ENCODE peak calls at places on chromosome 14, in four cellular contexts. One of them, this sample, is unnamed. For H3K9me3 and H3K4me1, the result is how much of the 10 kb centered on the place peaks cover.

GRCh38 chr14:57737598-57737997 is 128.3 kb downstream of the SLC35F4 start:
- DNase-seq in pancreas: no peak
- DNase-seq in thoracic aorta: no peak
- DNase-seq in esophagus squamous epithelium: no peak
- DNase-seq in this sample: no peak

GRCh38 chr14:102603293-102603907 is 11.0 kb downstream of the RCOR1 start:
- DNase-seq in pancreas: no peak
- DNase-seq in thoracic aorta: no peak
- DNase-seq in esophagus squamous epithelium: no peak
- DNase-seq in this sample: no peak

GRCh38 chr14:45610303-45610702 is 357.3 kb upstream of the MIS18BP1 start:
- DNase-seq in pancreas: no peak
- DNase-seq in thoracic aorta: no peak
- DNase-seq in esophagus squamous epithelium: no peak
- DNase-seq in this sample: no peak

GRCh38 chr14:70698288-70698687 is 56.6 kb downstream of the TTC9 start:
- DNase-seq in pancreas: no peak
- DNase-seq in thoracic aorta: no peak
- DNase-seq in esophagus squamous epithelium: no peak
- DNase-seq in this sample: no peak

GRCh38 chr14:56400426-56400825 is 179.2 kb upstream of the TMEM260 start:
- DNase-seq in pancreas: no peak
- DNase-seq in thoracic aorta: no peak
- DNase-seq in esophagus squamous epithelium: no peak
- DNase-seq in this sample: no peak

GRCh38 chr14:78764240-78764639 is 594.1 kb downstream of the NRXN3 start:
- DNase-seq in pancreas: no peak
- DNase-seq in thoracic aorta: no peak
- DNase-seq in esophagus squamous epithelium: no peak
- DNase-seq in this sample: no peak

GRCh38 chr14:70896981-70897380 is 10.3 kb upstream of the PCNX1 start:
- DNase-seq in pancreas: no peak
- DNase-seq in thoracic aorta: no peak
- DNase-seq in esophagus squamous epithelium: no peak
- DNase-seq in this sample: no peak

GRCh38 chr14:86288336-86288735 is 758.4 kb downstream of the FLRT2 start:
- DNase-seq in pancreas: no peak
- DNase-seq in thoracic aorta: no peak
- DNase-seq in esophagus squamous epithelium: no peak
- DNase-seq in this sample: no peak

GRCh38 chr14:102071283-102071998 is 15.4 kb downstream of the HSP90AA1 start:
- DNase-seq in pancreas: no peak
- DNase-seq in thoracic aorta: no peak
- DNase-seq in esophagus squamous epithelium: no peak
- DNase-seq in this sample: no peak

GRCh38 chr14:72824051-72824450 is 69.8 kb downstream of the DPF3 start:
- DNase-seq in pancreas: no peak
- DNase-seq in thoracic aorta: no peak
- DNase-seq in esophagus squamous epithelium: no peak
- DNase-seq in this sample: no peak

GRCh38 chr14:68230941-68231717 is 411.6 kb downstream of the RAD51B start:
- DNase-seq in pancreas: peak
- DNase-seq in thoracic aorta: no peak
- DNase-seq in esophagus squamous epithelium: no peak
- DNase-seq in this sample: no peak

GRCh38 chr14:90567191-90567590 is 170.4 kb downstream of the CALM1 start:
- DNase-seq in pancreas: no peak
- DNase-seq in thoracic aorta: no peak
- DNase-seq in esophagus squamous epithelium: no peak
- DNase-seq in this sample: no peak

GRCh38 chr14:25050494-25051170 is 685 bp upstream of the STXBP6 start:
- DNase-seq in pancreas: no peak
- DNase-seq in thoracic aorta: no peak
- DNase-seq in esophagus squamous epithelium: no peak
- DNase-seq in this sample: no peak

GRCh38 chr14:44107156-44107555 is 399.9 kb downstream of the FSCB start:
- DNase-seq in pancreas: no peak
- DNase-seq in thoracic aorta: no peak
- DNase-seq in esophagus squamous epithelium: no peak
- DNase-seq in this sample: no peak

GRCh38 chr14:22384974-22385526 is 204.0 kb downstream of the DAD1 start:
- DNase-seq in pancreas: no peak
- DNase-seq in thoracic aorta: no peak
- DNase-seq in esophagus squamous epithelium: no peak
- DNase-seq in this sample: no peak

GRCh38 chr14:22384167-22384549 is 204.9 kb downstream of the DAD1 start:
- DNase-seq in pancreas: no peak
- DNase-seq in thoracic aorta: no peak
- DNase-seq in esophagus squamous epithelium: no peak
- DNase-seq in this sample: no peak

GRCh38 chr14:22387776-22388241 is 201.2 kb downstream of the DAD1 start:
- DNase-seq in pancreas: peak
- DNase-seq in thoracic aorta: no peak
- DNase-seq in esophagus squamous epithelium: no peak
- DNase-seq in this sample: no peak

GRCh38 chr14:22388669-22389625 is 200.1 kb downstream of the DAD1 start:
- DNase-seq in pancreas: no peak
- DNase-seq in thoracic aorta: no peak
- DNase-seq in esophagus squamous epithelium: no peak
- DNase-seq in this sample: no peak

GRCh38 chr14:22386924-22387775 is 201.9 kb downstream of the DAD1 start:
- DNase-seq in pancreas: peak
- DNase-seq in thoracic aorta: no peak
- DNase-seq in esophagus squamous epithelium: no peak
- DNase-seq in this sample: peak
- TF ChIP-seq CTCF in pancreas: peak
- TF ChIP-seq CTCF in thoracic aorta: peak
- TF ChIP-seq CTCF in esophagus squamous epithelium: peak
- TF ChIP-seq CTCF in this sample: peak

GRCh38 chr14:30179381-30180130 is 251.9 kb upstream of the PRKD1 start:
- DNase-seq in pancreas: no peak
- DNase-seq in thoracic aorta: no peak
- DNase-seq in esophagus squamous epithelium: no peak
- DNase-seq in this sample: no peak

GRCh38 chr14:30185832-30186231 is 258.2 kb upstream of the PRKD1 start:
- DNase-seq in pancreas: no peak
- DNase-seq in thoracic aorta: no peak
- DNase-seq in esophagus squamous epithelium: no peak
- DNase-seq in this sample: no peak

GRCh38 chr14:30177776-30178175 is 250.1 kb upstream of the PRKD1 start:
- DNase-seq in pancreas: no peak
- DNase-seq in thoracic aorta: no peak
- DNase-seq in esophagus squamous epithelium: no peak
- DNase-seq in this sample: no peak

GRCh38 chr14:30180219-30180618 is 252.6 kb upstream of the PRKD1 start:
- DNase-seq in pancreas: no peak
- DNase-seq in thoracic aorta: no peak
- DNase-seq in esophagus squamous epithelium: no peak
- DNase-seq in this sample: no peak
- H3K9me3 ChIP-seq in pancreas: under half
- H3K9me3 ChIP-seq in thoracic aorta: under half
- H3K9me3 ChIP-seq in esophagus squamous epithelium: under half
- H3K9me3 ChIP-seq in this sample: under half

GRCh38 chr14:51398898-51399297 is 158.9 kb downstream of the TMX1 start:
- DNase-seq in pancreas: no peak
- DNase-seq in thoracic aorta: peak
- DNase-seq in esophagus squamous epithelium: no peak
- DNase-seq in this sample: no peak

GRCh38 chr14:51394391-51394790 is 154.3 kb downstream of the TMX1 start:
- DNase-seq in pancreas: no peak
- DNase-seq in thoracic aorta: no peak
- DNase-seq in esophagus squamous epithelium: no peak
- DNase-seq in this sample: no peak

GRCh38 chr14:51395361-51395849 is 155.4 kb downstream of the TMX1 start:
- DNase-seq in pancreas: peak
- DNase-seq in thoracic aorta: no peak
- DNase-seq in esophagus squamous epithelium: no peak
- DNase-seq in this sample: peak

GRCh38 chr14:51394804-51395203 is 154.8 kb downstream of the TMX1 start:
- DNase-seq in pancreas: no peak
- DNase-seq in thoracic aorta: no peak
- DNase-seq in esophagus squamous epithelium: no peak
- DNase-seq in this sample: no peak

GRCh38 chr14:51396222-51396815 is 156.3 kb downstream of the TMX1 start:
- DNase-seq in pancreas: no peak
- DNase-seq in thoracic aorta: no peak
- DNase-seq in esophagus squamous epithelium: no peak
- DNase-seq in this sample: peak
- H3K4me1 ChIP-seq in pancreas: under half
- H3K4me1 ChIP-seq in thoracic aorta: under half
- H3K4me1 ChIP-seq in esophagus squamous epithelium: under half
- H3K4me1 ChIP-seq in this sample: under half

GRCh38 chr14:32635103-32635719 is 303.5 kb upstream of the NPAS3 start:
- DNase-seq in pancreas: no peak
- DNase-seq in thoracic aorta: no peak
- DNase-seq in esophagus squamous epithelium: no peak
- DNase-seq in this sample: no peak
- TF ChIP-seq CTCF in pancreas: no peak
- TF ChIP-seq CTCF in thoracic aorta: no peak
- TF ChIP-seq CTCF in esophagus squamous epithelium: no peak
- TF ChIP-seq CTCF in this sample: no peak

GRCh38 chr14:104521816-104522745 is 57.5 kb upstream of the C14orf180 start:
- DNase-seq in pancreas: no peak
- DNase-seq in thoracic aorta: no peak
- DNase-seq in esophagus squamous epithelium: no peak
- DNase-seq in this sample: no peak
- H3K9me3 ChIP-seq in pancreas: under half
- H3K9me3 ChIP-seq in thoracic aorta: under half
- H3K9me3 ChIP-seq in esophagus squamous epithelium: under half
- H3K9me3 ChIP-seq in this sample: under half

GRCh38 chr14:100688598-100689499 is 37.8 kb upstream of the DLK1 start:
- DNase-seq in pancreas: no peak
- DNase-seq in thoracic aorta: no peak
- DNase-seq in esophagus squamous epithelium: no peak
- DNase-seq in this sample: no peak
- H3K4me1 ChIP-seq in pancreas: under half
- H3K4me1 ChIP-seq in thoracic aorta: under half
- H3K4me1 ChIP-seq in esophagus squamous epithelium: under half
- H3K4me1 ChIP-seq in this sample: under half

DNA sequence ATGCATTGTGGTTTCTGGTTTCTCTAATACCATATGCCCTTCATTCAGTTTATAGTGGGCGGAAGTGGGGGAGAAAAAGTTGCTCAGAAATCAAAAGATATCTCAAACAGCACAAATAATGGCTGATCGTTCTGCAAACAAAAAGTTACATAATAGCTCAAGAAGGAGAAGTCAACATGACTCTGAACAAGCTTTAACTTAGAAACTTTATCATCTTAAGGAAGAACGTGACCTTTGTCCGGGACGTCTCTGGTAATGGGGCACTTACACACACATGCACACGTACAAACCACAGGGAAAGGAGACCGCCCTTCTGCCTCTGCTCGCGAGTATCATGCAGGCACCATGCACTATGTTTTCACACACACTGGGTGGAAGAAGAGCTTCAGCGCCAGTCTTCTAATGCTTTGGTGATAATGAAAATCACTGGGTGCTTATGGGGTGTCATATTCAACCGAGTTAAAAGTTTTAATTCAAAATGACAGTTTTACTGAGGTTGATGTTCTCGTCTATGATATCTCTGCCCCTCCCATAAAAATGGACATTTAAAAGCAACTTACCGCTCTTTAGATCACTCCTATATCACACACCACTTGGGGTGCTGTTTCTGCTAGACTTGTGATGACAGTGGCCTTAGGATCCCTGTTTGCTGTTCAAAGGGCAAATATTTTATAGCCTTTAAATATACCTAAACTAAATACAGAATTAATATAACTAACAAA is 4.7 kb downstream of the FOS start:
- DNase-seq in pancreas: no peak
- DNase-seq in thoracic aorta: no peak
- DNase-seq in esophagus squamous epithelium: no peak
- DNase-seq in this sample: no peak
- TF ChIP-seq CTCF in pancreas: no peak
- TF ChIP-seq CTCF in thoracic aorta: no peak
- TF ChIP-seq CTCF in esophagus squamous epithelium: peak
- TF ChIP-seq CTCF in this sample: no peak